ENCODE peak calls at places on chromosomes 5 and 9, in seven cellular contexts. One of them, this sample, is unnamed.

GRCh38 chr5:82467006-82467561 is 188.9 kb upstream of the RPS23 start:
- DNase-seq in ACHN: no peak
- DNase-seq in CD8-positive, alpha-beta T cell: no peak
- DNase-seq in activated CD4-positive, alpha-beta T cell treated with anti-CD3 and anti-CD28 coated beads, Interleukin-2, amount 50 U/mL, for 48 hours: no peak
- DNase-seq in HTR-8/SVneo: no peak
- DNase-seq in NCI-H774: no peak
- DNase-seq in sigmoid colon: no peak
- DNase-seq in this sample: no peak

GRCh38 chr9:36906492-36906891 is 127.6 kb downstream of the PAX5 start:
- DNase-seq in ACHN: no peak
- DNase-seq in CD8-positive, alpha-beta T cell: no peak
- DNase-seq in activated CD4-positive, alpha-beta T cell treated with anti-CD3 and anti-CD28 coated beads, Interleukin-2, amount 50 U/mL, for 48 hours: no peak
- DNase-seq in HTR-8/SVneo: no peak
- DNase-seq in NCI-H774: no peak
- DNase-seq in sigmoid colon: no peak
- DNase-seq in this sample: no peak

GRCh38 chr5:96243203-96243602 is 189.8 kb downstream of the PCSK1 start:
- DNase-seq in ACHN: no peak
- DNase-seq in CD8-positive, alpha-beta T cell: no peak
- DNase-seq in activated CD4-positive, alpha-beta T cell treated with anti-CD3 and anti-CD28 coated beads, Interleukin-2, amount 50 U/mL, for 48 hours: no peak
- DNase-seq in HTR-8/SVneo: no peak
- DNase-seq in NCI-H774: no peak
- DNase-seq in sigmoid colon: no peak
- DNase-seq in this sample: no peak

GRCh38 chr5:175479125-175479881 is 943 bp downstream of the SFXN1 start:
- DNase-seq in ACHN: peak
- DNase-seq in CD8-positive, alpha-beta T cell: no peak
- DNase-seq in activated CD4-positive, alpha-beta T cell treated with anti-CD3 and anti-CD28 coated beads, Interleukin-2, amount 50 U/mL, for 48 hours: no peak
- DNase-seq in HTR-8/SVneo: no peak
- DNase-seq in NCI-H774: no peak
- DNase-seq in sigmoid colon: no peak
- DNase-seq in this sample: no peak

GRCh38 chr5:4188704-4189103 is 593.1 kb downstream of the IRX1 start:
- DNase-seq in ACHN: no peak
- DNase-seq in CD8-positive, alpha-beta T cell: no peak
- DNase-seq in activated CD4-positive, alpha-beta T cell treated with anti-CD3 and anti-CD28 coated beads, Interleukin-2, amount 50 U/mL, for 48 hours: no peak
- DNase-seq in HTR-8/SVneo: no peak
- DNase-seq in NCI-H774: no peak
- DNase-seq in sigmoid colon: no peak
- DNase-seq in this sample: no peak

GRCh38 chr5:143806568-143806967 is 5.4 kb upstream of the HMHB1 start:
- DNase-seq in ACHN: no peak
- DNase-seq in CD8-positive, alpha-beta T cell: no peak
- DNase-seq in activated CD4-positive, alpha-beta T cell treated with anti-CD3 and anti-CD28 coated beads, Interleukin-2, amount 50 U/mL, for 48 hours: no peak
- DNase-seq in HTR-8/SVneo: no peak
- DNase-seq in NCI-H774: no peak
- DNase-seq in sigmoid colon: no peak
- DNase-seq in this sample: no peak

GRCh38 chr9:134590240-134591081 is 51.1 kb upstream of the COL5A1 start:
- DNase-seq in ACHN: no peak
- DNase-seq in CD8-positive, alpha-beta T cell: no peak
- DNase-seq in activated CD4-positive, alpha-beta T cell treated with anti-CD3 and anti-CD28 coated beads, Interleukin-2, amount 50 U/mL, for 48 hours: no peak
- DNase-seq in HTR-8/SVneo: no peak
- DNase-seq in NCI-H774: no peak
- DNase-seq in sigmoid colon: no peak
- DNase-seq in this sample: no peak

GRCh38 chr9:2466703-2467102 is 154.9 kb upstream of the VLDLR start:
- DNase-seq in ACHN: no peak
- DNase-seq in CD8-positive, alpha-beta T cell: no peak
- DNase-seq in activated CD4-positive, alpha-beta T cell treated with anti-CD3 and anti-CD28 coated beads, Interleukin-2, amount 50 U/mL, for 48 hours: no peak
- DNase-seq in HTR-8/SVneo: no peak
- DNase-seq in NCI-H774: peak
- DNase-seq in sigmoid colon: no peak
- DNase-seq in this sample: no peak

GRCh38 chr5:71922584-71923106 is 184.6 kb upstream of the MAP1B start:
- DNase-seq in ACHN: peak
- DNase-seq in CD8-positive, alpha-beta T cell: no peak
- DNase-seq in activated CD4-positive, alpha-beta T cell treated with anti-CD3 and anti-CD28 coated beads, Interleukin-2, amount 50 U/mL, for 48 hours: no peak
- DNase-seq in HTR-8/SVneo: no peak
- DNase-seq in NCI-H774: no peak
- DNase-seq in sigmoid colon: no peak
- DNase-seq in this sample: no peak

GRCh38 chr5:176644878-176645670 is 2.2 kb upstream of the TSPAN17 start:
- DNase-seq in ACHN: no peak
- DNase-seq in CD8-positive, alpha-beta T cell: no peak
- DNase-seq in activated CD4-positive, alpha-beta T cell treated with anti-CD3 and anti-CD28 coated beads, Interleukin-2, amount 50 U/mL, for 48 hours: no peak
- DNase-seq in HTR-8/SVneo: no peak
- DNase-seq in NCI-H774: no peak
- DNase-seq in sigmoid colon: no peak
- DNase-seq in this sample: no peak

GRCh38 chr9:128494108-128494742 is 10.3 kb upstream of the GLE1 start:
- DNase-seq in ACHN: no peak
- DNase-seq in CD8-positive, alpha-beta T cell: peak
- DNase-seq in activated CD4-positive, alpha-beta T cell treated with anti-CD3 and anti-CD28 coated beads, Interleukin-2, amount 50 U/mL, for 48 hours: no peak
- DNase-seq in HTR-8/SVneo: no peak
- DNase-seq in NCI-H774: peak
- DNase-seq in sigmoid colon: peak
- DNase-seq in this sample: no peak

GRCh38 chr5:55222061-55222818 is 4.9 kb downstream of the MCIDAS start:
- DNase-seq in ACHN: no peak
- DNase-seq in CD8-positive, alpha-beta T cell: no peak
- DNase-seq in activated CD4-positive, alpha-beta T cell treated with anti-CD3 and anti-CD28 coated beads, Interleukin-2, amount 50 U/mL, for 48 hours: no peak
- DNase-seq in HTR-8/SVneo: no peak
- DNase-seq in NCI-H774: no peak
- DNase-seq in sigmoid colon: no peak
- DNase-seq in this sample: no peak

GRCh38 chr9:127921592-127922120 is 4.8 kb upstream of the ST6GALNAC4 start:
- DNase-seq in ACHN: peak
- DNase-seq in CD8-positive, alpha-beta T cell: peak
- DNase-seq in activated CD4-positive, alpha-beta T cell treated with anti-CD3 and anti-CD28 coated beads, Interleukin-2, amount 50 U/mL, for 48 hours: peak
- DNase-seq in HTR-8/SVneo: peak
- DNase-seq in NCI-H774: peak
- DNase-seq in sigmoid colon: peak
- DNase-seq in this sample: peak

This sample was measured in CD14-positive monocyte.